ENCODE peak calls at places on chromosomes 16 and 17, in six cellular contexts. N is stimulated activated CD4-positive, alpha-beta T cell treated with anti-CD3 and anti-CD28 coated beads, TNF-alpha, amount 100 ng/mL, for 1 hour; S is immature natural killer cell; J is mesendoderm; H is astrocyte of the spinal cord; Q is AG04450. C is an unnamed sample.
A peak's percentile ranks its signal among the peaks of the same experiment; 100 is the strongest.

GRCh38 chr16:85360323-85361277 is 248.3 kb upstream of the CIBAR2 start:
- DNase-seq in J (no peak), H (no peak), N (no peak), S (no peak), Q (no peak), C (no peak)

GRCh38 chr17:27572665-27573064 is 58.3 kb upstream of the LGALS9 start:
- DNase-seq in S (no peak), H (no peak), J (peak; percentile 58), N (no peak), Q (no peak), C (no peak)

GRCh38 chr16:58464047-58464915 is 35.7 kb upstream of the NDRG4 start:
- DNase-seq in Q (no peak), H (no peak), J (no peak), S (no peak), N (no peak), C (no peak)

GRCh38 chr17:65205655-65206054 is 68.5 kb downstream of the RGS9 start:
- DNase-seq in Q (no peak), S (no peak), H (no peak), N (no peak), J (no peak), C (no peak)

GRCh38 chr17:78488867-78489634 is 88.1 kb downstream of the DNAH17 start:
- DNase-seq in J (peak; percentile 30), H (no peak), S (no peak), N (no peak), Q (no peak), C (no peak)

GRCh38 chr16:54286067-54286329 is 589 bp downstream of the IRX3 start:
- DNase-seq in Q (no peak), J (no peak), S (no peak), N (no peak), H (no peak), C (no peak)

GRCh38 chr16:89549007-89549700 is 11.3 kb upstream of the RPL13 start:
- DNase-seq in J (no peak), S (no peak), Q (no peak), N (no peak), H (no peak), C (no peak)

GRCh38 chr17:45948881-45949624 is 50.0 kb upstream of the STH start:
- DNase-seq in S (peak; percentile 34), H (peak; percentile 56), Q (peak; percentile 4), J (peak; percentile 86), N (no peak), C (peak; percentile 86)

GRCh38 chr17:37702605-37703004 is 42.3 kb downstream of the HNF1B start:
- DNase-seq in N (no peak), Q (peak; percentile 41), S (no peak), H (peak; percentile 88), J (no peak), C (no peak)

GRCh38 chr16:3158014-3158497 is 23.2 kb downstream of the ZNF213 start:
- DNase-seq in S (no peak), N (no peak), Q (no peak), J (peak; percentile 36), H (peak; percentile 48), C (no peak)

GRCh38 chr17:48453447-48453846 is 23.4 kb upstream of the SKAP1 start:
- DNase-seq in N (no peak), Q (no peak), H (no peak), J (no peak), S (peak; percentile 60), C (no peak)

GRCh38 chr16:381788-382717 is at the start of gene PGAP6:
- DNase-seq in Q (no peak), J (no peak), N (no peak), S (peak; percentile 71), H (no peak), C (peak; percentile 84)

GRCh38 chr17:67022451-67022810 is 21.9 kb upstream of the CACNG1 start:
- DNase-seq in S (no peak), H (no peak), N (no peak), J (no peak), Q (no peak), C (no peak)

GRCh38 chr17:40190197-40191021 is 13.1 kb downstream of the RAPGEFL1 start:
- DNase-seq in J (peak; percentile 83), S (no peak), H (no peak), N (no peak), Q (no peak), C (no peak)

GRCh38 chr16:1980026-1980769 is 1.1 kb downstream of the NOXO1 start:
- DNase-seq in J (no peak), H (no peak), Q (no peak), N (no peak), S (no peak), C (no peak)

GRCh38 chr16:77905356-77905920 is 116.9 kb upstream of the CLEC3A start:
- DNase-seq in N (no peak), H (no peak), J (no peak), Q (no peak), S (no peak), C (no peak)

GRCh38 chr16:88383401-88384221 is 852 bp downstream of the ZNF469 start:
- DNase-seq in J (no peak), N (no peak), S (no peak), H (peak; percentile 55), Q (no peak), C (peak; percentile 55)

GRCh38 chr16:74297296-74297665 is 667 bp downstream of the PSMD7 start:
- DNase-seq in H (peak; percentile 12), J (peak; percentile 35), N (no peak), Q (no peak), S (no peak), C (no peak)

GRCh38 chr16:81551141-81551808 is 106.7 kb downstream of the CMIP start:
- DNase-seq in H (peak; percentile 46), J (peak; percentile 67), Q (no peak), S (no peak), N (no peak), C (no peak)

GRCh38 chr17:73705594-73705993 is 61.3 kb upstream of the SDK2 start:
- DNase-seq in S (no peak), J (no peak), Q (no peak), N (no peak), H (peak; percentile 14), C (no peak)

GRCh38 chr17:45160505-45161287 is 979 bp upstream of the HEXIM2 start:
- DNase-seq in Q (no peak), S (peak; percentile 67), H (peak; percentile 75), N (no peak), J (peak; percentile 97), C (peak; percentile 73)

GRCh38 chr16:50747206-50747956 is 5.5 kb downstream of the CYLD start:
- DNase-seq in N (no peak), S (peak; percentile 48), Q (no peak), H (no peak), J (peak; percentile 43), C (no peak)

GRCh38 chr17:17381438-17382059 is 78.4 kb downstream of the NT5M start:
- DNase-seq in N (no peak), S (no peak), J (no peak), Q (no peak), H (no peak), C (no peak)

GRCh38 chr17:46769531-46770438 is 48.7 kb downstream of the WNT3 start:
- DNase-seq in H (no peak), N (no peak), Q (no peak), S (no peak), J (no peak), C (no peak)

GRCh38 chr16:4501071-4501478 is 24.9 kb downstream of the HMOX2 start:
- DNase-seq in N (no peak), S (no peak), Q (no peak), H (peak; percentile 32), J (no peak), C (no peak)

GRCh38 chr16:4859190-4859899 is 12.1 kb downstream of the UBN1 start:
- DNase-seq in N (no peak), J (no peak), Q (no peak), H (peak; percentile 47), S (no peak), C (no peak)

GRCh38 chr16:47734987-47735594 is 274.0 kb downstream of the PHKB start:
- DNase-seq in Q (no peak), J (peak; percentile 16), N (no peak), S (no peak), H (no peak), C (no peak)